ENCODE peak calls at places on chromosomes 1 and 21, in four cellular contexts. A is K562, I is IMR-90, P is GM12878. V is an unnamed sample.

GRCh38 chr1:72221811-72222210 is 60.5 kb downstream of the NEGR1 start:
- DNase-seq in A (no peak), I (no peak), P (no peak), V (no peak)

GRCh38 chr1:55700359-55701130 is 485.4 kb upstream of the USP24 start:
- DNase-seq in A (no peak), I (peak), P (no peak), V (no peak)

GRCh38 chr1:97119775-97120174 is 398.2 kb downstream of the PTBP2 start:
- DNase-seq in A (no peak), I (no peak), P (no peak), V (no peak)

GRCh38 chr1:19511117-19511516 is 25.8 kb upstream of the CAPZB start:
- DNase-seq in A (no peak), I (no peak), P (no peak), V (no peak)

GRCh38 chr1:94654031-94654430 is 112.5 kb upstream of the F3 start:
- DNase-seq in A (no peak), I (peak), P (no peak), V (no peak)

GRCh38 chr21:39483917-39484316 is 32.1 kb downstream of the SH3BGR start:
- DNase-seq in A (no peak), I (peak), P (no peak), V (peak)

GRCh38 chr21:42058631-42059111 is 12.4 kb upstream of the UMODL1 start:
- DNase-seq in A (no peak), I (no peak), P (no peak), V (no peak)

GRCh38 chr21:46295177-46295711 is 9.1 kb downstream of the YBEY start:
- DNase-seq in A (peak), I (peak), P (no peak), V (no peak)

GRCh38 chr1:55457874-55458273 is 242.7 kb upstream of the USP24 start:
- DNase-seq in A (no peak), I (no peak), P (no peak), V (no peak)

GRCh38 chr1:220451541-220451940 is 76.4 kb upstream of the MARK1 start:
- DNase-seq in A (no peak), I (no peak), P (no peak), V (no peak)

GRCh38 chr1:38029725-38030511 is 16.7 kb downstream of the POU3F1 start:
- DNase-seq in A (no peak), I (peak), P (peak), V (peak)

GRCh38 chr21:16004121-16004520 is 274.3 kb downstream of the USP25 start:
- DNase-seq in A (no peak), I (peak), P (no peak), V (no peak)

GRCh38 chr1:24289937-24290595 is 29.1 kb upstream of the GRHL3 start:
- DNase-seq in A (no peak), I (peak), P (no peak), V (peak)

GRCh38 chr1:77557053-77557452 is 125.4 kb downstream of the ZZZ3 start:
- DNase-seq in A (no peak), I (peak), P (no peak), V (no peak)

GRCh38 chr1:29878501-29878900 is 642.2 kb downstream of the PTPRU start:
- DNase-seq in A (no peak), I (no peak), P (no peak), V (no peak)

GRCh38 chr21:37793660-37794059 is 122.6 kb downstream of the KCNJ6 start:
- DNase-seq in A (no peak), I (peak), P (no peak), V (no peak)

GRCh38 chr1:10975567-10976326 is 36.7 kb upstream of the TARDBP start:
- DNase-seq in A (no peak), I (peak), P (no peak), V (no peak)

GRCh38 chr1:174818951-174819350 is 180.8 kb upstream of the CACYBP start:
- DNase-seq in A (no peak), I (peak), P (no peak), V (no peak)

GRCh38 chr1:151157067-151157531 is 650 bp downstream of the TNFAIP8L2 start:
- DNase-seq in A (no peak), I (no peak), P (no peak), V (no peak)
- TF ChIP-seq FOS in A (no peak), I (no peak), P (no peak), V (no peak)

GRCh38 chr1:156668801-156669637 is 8.2 kb downstream of the NES start:
- DNase-seq in A (no peak), I (no peak), P (no peak), V (no peak)

GRCh38 chr1:156666862-156667609 is 10.2 kb downstream of the NES start:
- DNase-seq in A (no peak), I (no peak), P (no peak), V (no peak)

GRCh38 chr1:156665539-156665938 is 11.7 kb downstream of the NES start:
- DNase-seq in A (no peak), I (no peak), P (no peak), V (no peak)

GRCh38 chr1:156667968-156668709 is 9.1 kb downstream of the NES start:
- DNase-seq in A (no peak), I (no peak), P (no peak), V (no peak)

DNA sequence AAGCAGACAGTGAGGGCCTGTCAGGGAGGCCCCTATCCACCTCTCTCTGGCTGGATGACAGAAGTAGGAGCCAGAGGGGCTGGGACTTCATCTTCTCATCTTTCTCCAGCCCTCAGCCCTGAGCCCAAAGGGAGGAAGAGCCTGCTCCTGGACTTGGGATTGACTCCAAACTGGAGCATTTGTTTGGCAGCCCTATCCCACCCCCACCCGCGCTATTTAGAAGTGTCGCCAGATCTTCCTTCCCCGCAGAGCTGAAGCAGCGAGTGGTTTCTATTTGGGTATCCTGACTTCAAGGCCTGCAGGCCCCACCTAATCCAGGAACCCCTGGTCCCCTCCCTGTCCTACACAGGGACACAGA is 9.6 kb downstream of the NES start:
- DNase-seq in A (no peak), I (peak), P (no peak), V (no peak)
- TF ChIP-seq FOS in A (no peak), I (no peak), P (no peak), V (no peak)

GRCh38 chr1:7595338-7595737 is 175.8 kb upstream of the VAMP3 start:
- DNase-seq in A (no peak), I (no peak), P (no peak), V (no peak)
- TF ChIP-seq FOS in A (no peak), I (no peak), P (no peak), V (no peak)

GRCh38 chr1:62687903-62688686 is at the start of gene DOCK7:
- DNase-seq in A (peak), I (peak), P (no peak), V (peak)
- TF ChIP-seq FOS in A (no peak), I (no peak), P (no peak), V (no peak)

GRCh38 chr1:204151562-204152309 is at the start of gene ETNK2:
- DNase-seq in A (peak), I (peak), P (no peak), V (peak)
- TF ChIP-seq FOS in A (no peak), I (peak), P (no peak), V (no peak)

GRCh38 chr1:64004451-64004850 is 199.0 kb upstream of the UBE2U start:
- DNase-seq in A (no peak), I (peak), P (no peak), V (no peak)

GRCh38 chr1:64010316-64010715 is 193.1 kb upstream of the UBE2U start:
- DNase-seq in A (no peak), I (no peak), P (no peak), V (no peak)

GRCh38 chr1:64001038-64001437 is 202.4 kb upstream of the UBE2U start:
- DNase-seq in A (no peak), I (no peak), P (no peak), V (no peak)

GRCh38 chr1:64006276-64007051 is 197.0 kb upstream of the UBE2U start:
- DNase-seq in A (no peak), I (peak), P (no peak), V (peak)
- TF ChIP-seq FOS in A (no peak), I (no peak), P (no peak), V (peak)

DNA sequence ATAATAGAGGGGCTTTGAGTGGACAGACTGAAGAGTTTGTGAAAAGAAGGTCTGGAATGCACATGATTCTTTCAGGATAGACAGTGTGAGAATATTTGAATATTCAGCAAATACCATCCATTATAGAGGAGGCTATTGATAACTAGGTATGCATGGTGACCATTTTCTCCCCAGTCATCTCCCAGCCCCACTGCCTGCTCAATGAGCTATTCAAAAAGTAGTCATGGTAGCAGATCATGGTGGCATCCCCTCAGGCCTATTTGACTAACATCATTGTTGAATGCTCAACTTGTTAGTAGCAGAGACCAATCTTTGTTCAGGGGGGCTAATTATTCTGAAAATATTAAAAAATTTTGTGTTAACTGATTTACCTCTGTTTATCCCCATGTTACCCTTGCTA is 311.6 kb downstream of the S1PR1 start:
- DNase-seq in A (no peak), I (no peak), P (no peak), V (no peak)
- TF ChIP-seq FOS in A (no peak), I (no peak), P (no peak), V (no peak)

GRCh38 chr1:116721608-116722007 is 32.6 kb upstream of the CD2 start:
- DNase-seq in A (no peak), I (no peak), P (no peak), V (no peak)
- TF ChIP-seq FOS in A (no peak), I (no peak), P (no peak), V (no peak)

DNA sequence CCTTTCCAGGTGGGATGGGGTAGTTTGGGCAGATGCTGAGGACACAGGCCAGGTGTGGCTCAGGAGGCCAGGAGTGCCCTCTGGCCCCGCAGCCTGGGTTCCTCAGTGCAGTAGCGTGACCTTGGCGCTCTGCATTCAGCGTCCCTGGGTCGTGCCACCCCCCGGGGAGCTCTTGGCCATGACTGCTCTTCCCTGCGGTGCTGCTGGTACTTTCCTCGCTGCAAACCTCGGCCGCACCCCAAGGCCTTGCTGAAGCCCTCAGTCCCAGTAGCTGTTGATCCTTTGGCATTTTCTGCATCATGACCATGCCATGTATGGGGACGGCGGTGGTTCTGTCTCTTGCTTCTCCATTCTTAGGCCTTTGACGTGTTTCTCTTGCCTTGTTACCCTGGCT is 13.8 kb downstream of the SLX9 start:
- DNase-seq in A (no peak), I (no peak), P (no peak), V (no peak)
- TF ChIP-seq FOS in A (no peak), I (no peak), P (no peak), V (no peak)

V was measured in endothelial cell of umbilical vein.